ENCODE peak calls at places on chromosome 6, in nine cellular contexts. I is adipocyte, U is IMR-90, Y is iPS DF 19.7, Z is fibroblast of mammary gland, E is fibroblast of the conjunctiva, J is heart right ventricle, B is dorsolateral prefrontal cortex, F is NCI-H1930. G is an unnamed sample.

GRCh38 chr6:6758915-6759654 is 170.6 kb downstream of the LY86 start:
- DNase-seq in Z (peak; percentile 57), U (peak; percentile 61), I (peak; percentile 68), Y (peak; percentile 72), B (no peak), E (peak; percentile 54), J (no peak), F (no peak), G (peak; percentile 86)

GRCh38 chr6:39051399-39052122 is 3.0 kb downstream of the GLP1R start:
- DNase-seq in U (no peak), B (peak; percentile 11), E (no peak), J (no peak), Y (no peak), F (no peak), Z (no peak), I (no peak), G (no peak)

GRCh38 chr6:149488815-149489214 is 4.0 kb upstream of the ZC3H12D start:
- DNase-seq in B (no peak), U (no peak), J (no peak), Y (no peak), Z (no peak), F (no peak), I (no peak), E (no peak), G (no peak)

GRCh38 chr6:137882225-137882961 is 15.3 kb downstream of the TNFAIP3 start:
- DNase-seq in E (no peak), J (no peak), Y (no peak), B (no peak), I (peak; percentile 45), F (no peak), Z (peak; percentile 82), U (peak; percentile 49), G (no peak)

GRCh38 chr6:168864541-168865495 is 388.8 kb downstream of the THBS2 start:
- DNase-seq in Z (no peak), J (no peak), E (no peak), F (no peak), B (no peak), Y (no peak), I (no peak), U (no peak), G (no peak)

GRCh38 chr6:145153495-145153894 is 581.8 kb downstream of the EPM2A start:
- DNase-seq in J (no peak), Y (no peak), U (no peak), B (no peak), Z (no peak), F (no peak), I (no peak), E (no peak), G (peak; percentile 4)

GRCh38 chr6:160940197-160940596 is 51.4 kb upstream of the MAP3K4 start:
- DNase-seq in F (no peak), B (no peak), U (no peak), I (no peak), E (no peak), Z (no peak), Y (no peak), J (no peak), G (no peak)

GRCh38 chr6:8760951-8761350 is 325.6 kb upstream of the SLC35B3 start:
- DNase-seq in Y (no peak), J (no peak), I (no peak), E (no peak), B (no peak), Z (no peak), U (no peak), F (no peak), G (no peak)

GRCh38 chr6:50824505-50824904 is 5.8 kb downstream of the TFAP2B start:
- DNase-seq in Z (no peak), I (no peak), E (no peak), Y (no peak), B (no peak), J (no peak), U (no peak), F (no peak), G (peak; percentile 84)

GRCh38 chr6:129543981-129544380 is 166.0 kb downstream of the ARHGAP18 start:
- DNase-seq in Z (peak; percentile 65), F (no peak), E (no peak), J (no peak), B (no peak), I (no peak), Y (no peak), U (peak; percentile 46), G (no peak)

GRCh38 chr6:158467923-158468322 is 92.0 kb upstream of the TMEM181 start:
- DNase-seq in J (no peak), F (peak; percentile 78), B (no peak), E (no peak), Y (peak; percentile 30), Z (no peak), I (no peak), U (no peak), G (peak; percentile 34)

GRCh38 chr6:153059311-153059710 is 56.8 kb upstream of the MTRF1L start:
- DNase-seq in E (no peak), U (no peak), Z (peak; percentile 41), B (no peak), F (no peak), I (no peak), J (no peak), Y (no peak), G (no peak)

GRCh38 chr6:82067021-82067420 is 180.5 kb downstream of the IBTK start:
- DNase-seq in Z (no peak), F (no peak), B (no peak), I (no peak), E (no peak), J (no peak), Y (no peak), U (peak; percentile 3), G (no peak)

GRCh38 chr6:1388927-1389790 is at the start of gene FOXF2:
- DNase-seq in E (no peak), I (peak; percentile 81), Z (no peak), B (no peak), J (no peak), Y (no peak), F (no peak), U (no peak), G (peak; percentile 94)

GRCh38 chr6:53250137-53250760 is 98.5 kb downstream of the ELOVL5 start:
- DNase-seq in I (peak; percentile 30), U (peak; percentile 10), Y (no peak), B (no peak), E (no peak), Z (peak; percentile 62), F (no peak), J (no peak), G (no peak)

GRCh38 chr6:160269771-160270170 is 11.2 kb upstream of the SLC22A2 start:
- DNase-seq in Z (no peak), Y (no peak), J (no peak), B (no peak), F (no peak), E (no peak), U (no peak), I (no peak), G (no peak)

GRCh38 chr6:43516367-43516696 is 394 bp downstream of the YIPF3 start:
- DNase-seq in I (peak; percentile 73), Y (no peak), F (no peak), B (no peak), E (no peak), Z (peak; percentile 10), J (no peak), U (no peak), G (no peak)

GRCh38 chr6:32852844-32853540 is 512 bp downstream of the TAP1 start:
- DNase-seq in I (peak; percentile 68), E (no peak), Y (no peak), U (peak; percentile 18), B (no peak), Z (peak; percentile 21), F (no peak), J (no peak), G (peak; percentile 79)

GRCh38 chr6:105443941-105444340 is 41.1 kb upstream of the PREP start:
- DNase-seq in I (no peak), J (no peak), B (no peak), Y (no peak), Z (no peak), E (no peak), U (no peak), F (no peak), G (no peak)

GRCh38 chr6:149761438-149761837 is 11.9 kb downstream of the PCMT1 start:
- DNase-seq in Z (no peak), F (no peak), E (no peak), U (no peak), J (no peak), B (no peak), I (no peak), Y (no peak), G (no peak)

GRCh38 chr6:108453601-108454157 is 107.0 kb upstream of the FOXO3 start:
- DNase-seq in U (peak; percentile 78), Z (peak; percentile 49), I (no peak), B (no peak), J (no peak), Y (no peak), E (no peak), F (no peak), G (no peak)

GRCh38 chr6:2716926-2717700 is 33.6 kb downstream of the MYLK4 start:
- DNase-seq in U (no peak), Z (no peak), E (no peak), B (no peak), F (no peak), J (no peak), Y (no peak), I (no peak), G (no peak)

GRCh38 chr6:4883298-4883697 is 107.1 kb downstream of the CDYL start:
- DNase-seq in U (no peak), B (no peak), Z (no peak), F (no peak), J (no peak), E (no peak), I (no peak), Y (no peak), G (no peak)

G was measured in H7.